ENCODE peak calls at places on chromosomes 6 and 20, in seven cellular contexts. N is SK-N-SH; Y is keratinocyte; K is upper lobe of right lung; H is IMR-90; T is esophagus muscularis mucosa; L is naive thymus-derived CD4-positive, alpha-beta T cell. G is an unnamed sample. For H3K9me3 and H3K36me3, the result is how much of the 10 kb centered on the place peaks cover.

GRCh38 chr20:33584976-33585375 is 77.2 kb upstream of the C20orf144 start:
- DNase-seq in N (no peak), Y (no peak), K (no peak), H (no peak), T (no peak), L (no peak), G (no peak)

GRCh38 chr20:53856675-53857295 is 213.6 kb downstream of the BCAS1 start:
- DNase-seq in N (no peak), Y (no peak), K (no peak), H (no peak), T (no peak), L (no peak), G (no peak)

GRCh38 chr6:98463038-98463437 is 371.3 kb upstream of the POU3F2 start:
- DNase-seq in N (no peak), Y (no peak), K (no peak), H (no peak), T (no peak), L (no peak), G (no peak)

GRCh38 chr20:63206878-63207277 is 9.1 kb downstream of the YTHDF1 start:
- DNase-seq in N (no peak), Y (no peak), K (no peak), H (peak), T (no peak), L (no peak), G (no peak)

GRCh38 chr6:163694988-163695942 is 280.7 kb downstream of the QKI start:
- DNase-seq in N (no peak), Y (no peak), K (no peak), H (no peak), T (no peak), L (no peak), G (no peak)

GRCh38 chr6:28880519-28880893 is 43.3 kb downstream of the TRIM27 start:
- DNase-seq in N (no peak), Y (no peak), K (no peak), H (no peak), T (no peak), L (no peak), G (no peak)

GRCh38 chr6:46220351-46221220 is 49.8 kb upstream of the ENPP5 start:
- DNase-seq in N (no peak), Y (no peak), K (no peak), H (no peak), T (no peak), L (no peak), G (peak)

GRCh38 chr6:42140051-42140450 is 2.4 kb downstream of the C6orf132 start:
- DNase-seq in N (no peak), Y (peak), K (no peak), H (no peak), T (no peak), L (no peak), G (no peak)

GRCh38 chr20:31596831-31597482 is 8.1 kb upstream of the ID1 start:
- DNase-seq in N (no peak), Y (no peak), K (no peak), H (no peak), T (no peak), L (no peak), G (no peak)

GRCh38 chr6:149264629-149265028 is 52.9 kb upstream of the TAB2 start:
- DNase-seq in N (no peak), Y (no peak), K (no peak), H (no peak), T (no peak), L (peak), G (peak)

GRCh38 chr6:152301021-152301805 is 335.9 kb downstream of the SYNE1 start:
- DNase-seq in N (no peak), Y (no peak), K (no peak), H (peak), T (no peak), L (no peak), G (no peak)

GRCh38 chr6:87879144-87879861 is 168.3 kb upstream of the SPACA1 start:
- DNase-seq in N (no peak), Y (no peak), K (no peak), H (no peak), T (no peak), L (no peak), G (no peak)

GRCh38 chr6:2915150-2915549 is 12.0 kb upstream of the SERPINB9 start:
- DNase-seq in N (no peak), Y (no peak), K (no peak), H (no peak), T (peak), L (no peak), G (no peak)

GRCh38 chr20:47382746-47383145 is 26.2 kb upstream of the ZMYND8 start:
- DNase-seq in N (no peak), Y (no peak), K (no peak), H (no peak), T (no peak), L (no peak), G (no peak)

GRCh38 chr6:92473056-92473455 is 946.3 kb downstream of the EPHA7 start:
- DNase-seq in N (no peak), Y (no peak), K (no peak), H (no peak), T (no peak), L (no peak), G (no peak)

GRCh38 chr6:43453831-43454230 is 1.5 kb downstream of the DLK2 start:
- DNase-seq in N (no peak), Y (no peak), K (no peak), H (no peak), T (no peak), L (no peak), G (no peak)

GRCh38 chr20:4604580-4604979 is 117.1 kb upstream of the PRND start:
- DNase-seq in N (no peak), Y (no peak), K (no peak), H (no peak), T (peak), L (no peak), G (no peak)

GRCh38 chr6:161557333-161558107 is 283.7 kb upstream of the AGPAT4 start:
- DNase-seq in N (no peak), Y (no peak), K (no peak), H (no peak), T (no peak), L (no peak), G (no peak)

GRCh38 chr20:5715068-5715841 is 34.9 kb upstream of the SHLD1 start:
- DNase-seq in N (no peak), Y (no peak), K (no peak), H (no peak), T (no peak), L (no peak), G (no peak)

GRCh38 chr20:56094228-56094627 is 88.9 kb upstream of the CBLN4 start:
- DNase-seq in N (no peak), Y (no peak), K (no peak), H (no peak), T (no peak), L (no peak), G (no peak)

GRCh38 chr20:58464838-58465237 is 50.4 kb downstream of the APCDD1L start:
- DNase-seq in N (no peak), Y (no peak), K (no peak), H (no peak), T (no peak), L (no peak), G (no peak)

GRCh38 chr6:29568021-29568420 is 8.5 kb upstream of the UBD start:
- DNase-seq in N (no peak), Y (no peak), K (no peak), H (no peak), T (no peak), L (no peak), G (no peak)

GRCh38 chr6:26311385-26312095 is 53.5 kb upstream of the BTN3A2 start:
- DNase-seq in N (peak), Y (peak), K (no peak), H (peak), T (no peak), L (peak), G (peak)

GRCh38 chr6:44833248-44833647 is 445.7 kb downstream of the CDC5L start:
- DNase-seq in N (no peak), Y (no peak), K (no peak), H (no peak), T (no peak), L (no peak), G (no peak)

GRCh38 chr6:139372326-139373153 is 1.9 kb downstream of the CITED2 start:
- DNase-seq in N (no peak), Y (no peak), K (no peak), H (peak), T (peak), L (peak), G (no peak)

GRCh38 chr20:37366749-37367148 is 20.8 kb downstream of the SRC start:
- DNase-seq in N (no peak), Y (no peak), K (no peak), H (no peak), T (no peak), L (no peak), G (no peak)

GRCh38 chr6:128822271-128822670 is 60.7 kb upstream of the LAMA2 start:
- DNase-seq in N (no peak), Y (no peak), K (no peak), H (peak), T (no peak), L (no peak), G (no peak)

GRCh38 chr6:26743941-26744699 is 84.6 kb upstream of the ZNF322 start:
- DNase-seq in N (peak), Y (no peak), K (no peak), H (no peak), T (peak), L (no peak), G (no peak)

GRCh38 chr6:30357678-30358339 is 12.9 kb downstream of the RPP21 start:
- DNase-seq in N (peak), Y (no peak), K (no peak), H (peak), T (no peak), L (peak), G (peak)

GRCh38 chr6:43735642-43736199 is 34.3 kb upstream of the VEGFA start:
- DNase-seq in N (peak), Y (peak), K (peak), H (no peak), T (no peak), L (no peak), G (no peak)

GRCh38 chr20:22353586-22353985 is 230.8 kb downstream of the FOXA2 start:
- DNase-seq in N (no peak), Y (no peak), K (no peak), H (no peak), T (peak), L (no peak), G (no peak)

GRCh38 chr6:56245903-56246351 is 1.5 kb downstream of the COL21A1 start:
- DNase-seq in N (no peak), Y (no peak), K (no peak), H (peak), T (no peak), L (no peak), G (no peak)

GRCh38 chr6:42293579-42293978 is 75.9 kb upstream of the MRPS10 start:
- DNase-seq in N (no peak), Y (no peak), K (no peak), H (no peak), T (no peak), L (no peak), G (peak)

GRCh38 chr20:36950432-36951197 is 893 bp downstream of the SAMHD1 start:
- DNase-seq in N (no peak), Y (no peak), K (no peak), H (peak), T (no peak), L (peak), G (peak)

GRCh38 chr6:157076427-157076774 is 246.9 kb downstream of the TMEM242 start:
- DNase-seq in N (no peak), Y (no peak), K (no peak), H (no peak), T (no peak), L (no peak), G (no peak)
- H3K27ac ChIP-seq in N (no peak), Y (no peak), K (no peak), H (no peak), T (no peak), L (no peak), G (no peak)

GRCh38 chr6:169895926-169896761 is 144.7 kb downstream of the ERMARD start:
- DNase-seq in N (peak), Y (no peak), K (no peak), H (no peak), T (no peak), L (no peak), G (no peak)

GRCh38 chr6:169897601-169898358 is 146.4 kb downstream of the ERMARD start:
- DNase-seq in N (no peak), Y (no peak), K (no peak), H (no peak), T (no peak), L (no peak), G (no peak)

GRCh38 chr6:169898788-169899480 is 147.5 kb downstream of the ERMARD start:
- DNase-seq in N (no peak), Y (no peak), K (no peak), H (no peak), T (no peak), L (no peak), G (no peak)

GRCh38 chr6:169895000-169895759 is 143.8 kb downstream of the ERMARD start:
- DNase-seq in N (no peak), Y (no peak), K (no peak), H (no peak), T (no peak), L (no peak), G (no peak)

DNA sequence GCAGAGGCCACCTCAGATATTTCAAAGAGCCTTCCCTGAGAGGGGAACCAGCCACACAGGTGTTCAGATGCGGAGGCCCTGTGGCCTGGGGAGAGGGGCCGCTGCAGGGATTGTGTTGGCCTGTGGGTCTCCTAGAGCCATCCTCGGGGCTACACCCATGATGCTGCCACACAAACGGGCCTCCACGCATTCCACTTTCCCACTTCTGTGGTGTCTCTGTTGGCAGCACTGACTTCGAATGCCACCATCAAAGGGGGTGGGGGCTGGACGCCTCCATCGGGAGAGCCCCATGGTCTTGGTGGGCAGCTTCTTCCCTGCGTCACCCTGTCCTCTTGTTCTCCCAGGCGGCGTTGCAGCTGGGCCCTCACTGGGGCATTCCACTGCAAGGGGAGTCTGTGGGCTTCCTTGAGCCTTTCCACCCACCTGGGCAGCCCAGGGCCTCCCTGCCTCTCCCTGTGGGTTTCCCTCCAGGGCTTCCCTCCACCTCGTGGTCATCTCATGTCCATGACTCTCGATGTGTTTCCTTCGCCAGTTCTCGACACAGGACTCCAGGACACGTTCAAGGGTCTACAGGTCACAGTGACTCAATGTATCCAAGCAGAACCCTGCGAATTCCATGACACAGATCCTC is 145.5 kb downstream of the ERMARD start:
- DNase-seq in N (no peak), Y (no peak), K (no peak), H (no peak), T (no peak), L (no peak), G (no peak)
- H3K9me3 ChIP-seq in N (under half), Y (under half), K (under half), H (under half), T (under half), L (under half), G (under half)

GRCh38 chr20:23943304-23943703 is 45.3 kb downstream of the GGTLC1 start:
- DNase-seq in N (no peak), Y (no peak), K (no peak), H (no peak), T (peak), L (no peak), G (no peak)

DNA sequence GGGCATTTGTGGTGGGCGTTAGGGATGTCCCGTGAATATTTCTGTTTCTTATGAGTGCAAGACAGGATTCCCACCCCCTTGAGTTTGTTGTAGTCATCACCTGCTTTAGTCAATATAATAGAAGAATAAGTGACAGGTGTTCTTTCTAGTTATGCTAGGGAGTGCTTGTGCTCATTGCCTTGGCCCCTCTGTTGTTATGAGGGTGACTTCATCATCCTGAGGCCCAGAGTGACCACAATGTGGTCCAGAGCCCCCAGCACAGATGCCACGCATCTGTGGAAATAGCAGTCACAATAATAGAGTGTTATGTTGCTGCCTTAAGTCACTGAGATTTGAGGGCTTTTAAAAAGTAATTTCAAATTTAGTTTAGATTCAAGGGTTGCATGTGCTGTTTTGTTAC is 42.4 kb downstream of the GGTLC1 start:
- DNase-seq in N (no peak), Y (no peak), K (no peak), H (no peak), T (no peak), L (no peak), G (no peak)
- H3K36me3 ChIP-seq in N (under half), Y (under half), K (under half), H (under half), T (under half), L (under half), G (under half)

GRCh38 chr6:73560853-73561407 is 40.1 kb upstream of the EEF1A1 start:
- DNase-seq in N (no peak), Y (no peak), K (no peak), H (no peak), T (no peak), L (no peak), G (no peak)

GRCh38 chr6:73564578-73565345 is 43.9 kb upstream of the EEF1A1 start:
- DNase-seq in N (no peak), Y (no peak), K (no peak), H (no peak), T (no peak), L (no peak), G (no peak)

GRCh38 chr6:73566954-73567591 is 46.2 kb upstream of the EEF1A1 start:
- DNase-seq in N (no peak), Y (no peak), K (peak), H (peak), T (peak), L (no peak), G (no peak)

GRCh38 chr6:73562557-73562956 is 41.7 kb upstream of the EEF1A1 start:
- DNase-seq in N (no peak), Y (no peak), K (no peak), H (no peak), T (no peak), L (no peak), G (no peak)

GRCh38 chr6:73565767-73566485 is 45.1 kb upstream of the EEF1A1 start:
- DNase-seq in N (no peak), Y (no peak), K (no peak), H (peak), T (no peak), L (no peak), G (no peak)
- H3K27ac ChIP-seq in N (peak), Y (no peak), K (no peak), H (no peak), T (no peak), L (no peak), G (no peak)